ENCODE peak calls at places on chromosome X, in ten cellular contexts. One of them, this sample, is unnamed.

GRCh38 chrX:30224541-30224940 is 5.9 kb upstream of the MAGEB3 start:
- DNase-seq in cardiac muscle cell: peak; percentile 21
- DNase-seq in GM10248: no peak
- DNase-seq in adrenal gland: no peak
- DNase-seq in progenitor cell of endocrine pancreas: no peak
- DNase-seq in GM12891: no peak
- DNase-seq in amniotic epithelial cell: no peak
- DNase-seq in mammary epithelial cell: no peak
- DNase-seq in LoVo: no peak
- DNase-seq in ACHN: no peak
- DNase-seq in this sample: no peak

GRCh38 chrX:10636337-10636736 is 16.0 kb upstream of the MID1 start:
- DNase-seq in mammary epithelial cell: peak; percentile 46
- DNase-seq in ACHN: peak; percentile 66
- DNase-seq in amniotic epithelial cell: peak; percentile 63
- DNase-seq in progenitor cell of endocrine pancreas: no peak
- DNase-seq in adrenal gland: peak; percentile 68
- DNase-seq in LoVo: no peak
- DNase-seq in GM12891: no peak
- DNase-seq in GM10248: no peak
- DNase-seq in cardiac muscle cell: peak; percentile 63
- DNase-seq in this sample: no peak

GRCh38 chrX:103565197-103565596 is 20.1 kb upstream of the TCEAL4 start:
- DNase-seq in GM10248: no peak
- DNase-seq in mammary epithelial cell: no peak
- DNase-seq in amniotic epithelial cell: no peak
- DNase-seq in ACHN: no peak
- DNase-seq in adrenal gland: no peak
- DNase-seq in GM12891: no peak
- DNase-seq in cardiac muscle cell: no peak
- DNase-seq in LoVo: no peak
- DNase-seq in progenitor cell of endocrine pancreas: no peak
- DNase-seq in this sample: no peak

GRCh38 chrX:46444011-46444410 is 101.2 kb downstream of the ZNF674 start:
- DNase-seq in mammary epithelial cell: peak; percentile 85
- DNase-seq in ACHN: peak; percentile 77
- DNase-seq in adrenal gland: no peak
- DNase-seq in cardiac muscle cell: peak; percentile 5
- DNase-seq in progenitor cell of endocrine pancreas: no peak
- DNase-seq in amniotic epithelial cell: peak; percentile 91
- DNase-seq in GM10248: no peak
- DNase-seq in LoVo: peak; percentile 29
- DNase-seq in GM12891: no peak
- DNase-seq in this sample: no peak

GRCh38 chrX:25015486-25016360 is at the start of gene ARX:
- DNase-seq in GM10248: peak; percentile 75
- DNase-seq in ACHN: peak; percentile 72
- DNase-seq in GM12891: no peak
- DNase-seq in mammary epithelial cell: peak; percentile 68
- DNase-seq in LoVo: no peak
- DNase-seq in cardiac muscle cell: peak; percentile 96
- DNase-seq in adrenal gland: peak; percentile 54
- DNase-seq in progenitor cell of endocrine pancreas: no peak
- DNase-seq in amniotic epithelial cell: peak; percentile 50
- DNase-seq in this sample: peak; percentile 73

GRCh38 chrX:53288173-53288572 is 6.8 kb upstream of the IQSEC2 start:
- DNase-seq in LoVo: no peak
- DNase-seq in GM10248: no peak
- DNase-seq in adrenal gland: peak; percentile 87
- DNase-seq in progenitor cell of endocrine pancreas: no peak
- DNase-seq in ACHN: no peak
- DNase-seq in amniotic epithelial cell: no peak
- DNase-seq in GM12891: no peak
- DNase-seq in mammary epithelial cell: no peak
- DNase-seq in cardiac muscle cell: peak; percentile 43
- DNase-seq in this sample: no peak

GRCh38 chrX:39011454-39012204 is 210.4 kb downstream of the MID1IP1 start:
- DNase-seq in LoVo: peak; percentile 67
- DNase-seq in progenitor cell of endocrine pancreas: no peak
- DNase-seq in mammary epithelial cell: peak; percentile 16
- DNase-seq in GM12891: no peak
- DNase-seq in ACHN: no peak
- DNase-seq in cardiac muscle cell: no peak
- DNase-seq in GM10248: no peak
- DNase-seq in adrenal gland: no peak
- DNase-seq in amniotic epithelial cell: no peak
- DNase-seq in this sample: no peak

GRCh38 chrX:8274166-8274565 is 103.1 kb upstream of the VCX2 start:
- DNase-seq in GM10248: no peak
- DNase-seq in cardiac muscle cell: no peak
- DNase-seq in adrenal gland: no peak
- DNase-seq in ACHN: no peak
- DNase-seq in mammary epithelial cell: no peak
- DNase-seq in amniotic epithelial cell: peak; percentile 47
- DNase-seq in GM12891: no peak
- DNase-seq in progenitor cell of endocrine pancreas: no peak
- DNase-seq in LoVo: no peak
- DNase-seq in this sample: no peak

GRCh38 chrX:11543249-11543648 is 122.5 kb downstream of the ARHGAP6 start:
- DNase-seq in mammary epithelial cell: no peak
- DNase-seq in amniotic epithelial cell: no peak
- DNase-seq in cardiac muscle cell: no peak
- DNase-seq in progenitor cell of endocrine pancreas: no peak
- DNase-seq in LoVo: no peak
- DNase-seq in GM12891: no peak
- DNase-seq in ACHN: no peak
- DNase-seq in adrenal gland: no peak
- DNase-seq in GM10248: no peak
- DNase-seq in this sample: no peak

GRCh38 chrX:40539214-40540142 is 41.3 kb upstream of the ATP6AP2 start:
- DNase-seq in adrenal gland: peak; percentile 67
- DNase-seq in LoVo: no peak
- DNase-seq in progenitor cell of endocrine pancreas: no peak
- DNase-seq in GM12891: no peak
- DNase-seq in mammary epithelial cell: peak; percentile 32
- DNase-seq in ACHN: no peak
- DNase-seq in amniotic epithelial cell: peak; percentile 75
- DNase-seq in GM10248: peak; percentile 23
- DNase-seq in cardiac muscle cell: peak; percentile 42
- DNase-seq in this sample: no peak

GRCh38 chrX:119249836-119250340 is 13.8 kb downstream of the PGRMC1 start:
- DNase-seq in GM12891: no peak
- DNase-seq in cardiac muscle cell: no peak
- DNase-seq in amniotic epithelial cell: no peak
- DNase-seq in GM10248: no peak
- DNase-seq in LoVo: no peak
- DNase-seq in progenitor cell of endocrine pancreas: no peak
- DNase-seq in mammary epithelial cell: no peak
- DNase-seq in adrenal gland: no peak
- DNase-seq in ACHN: peak; percentile 3
- DNase-seq in this sample: no peak

GRCh38 chrX:23554304-23554703 is 113.0 kb upstream of the PRDX4 start:
- DNase-seq in cardiac muscle cell: peak; percentile 64
- DNase-seq in progenitor cell of endocrine pancreas: no peak
- DNase-seq in LoVo: peak; percentile 9
- DNase-seq in ACHN: peak; percentile 20
- DNase-seq in mammary epithelial cell: peak; percentile 20
- DNase-seq in adrenal gland: no peak
- DNase-seq in amniotic epithelial cell: peak; percentile 21
- DNase-seq in GM12891: no peak
- DNase-seq in GM10248: peak; percentile 10
- DNase-seq in this sample: no peak

GRCh38 chrX:50609796-50610195 is 139.2 kb upstream of the DGKK start:
- DNase-seq in mammary epithelial cell: peak; percentile 39
- DNase-seq in ACHN: no peak
- DNase-seq in amniotic epithelial cell: peak; percentile 17
- DNase-seq in cardiac muscle cell: no peak
- DNase-seq in adrenal gland: no peak
- DNase-seq in GM10248: no peak
- DNase-seq in LoVo: no peak
- DNase-seq in progenitor cell of endocrine pancreas: no peak
- DNase-seq in GM12891: no peak
- DNase-seq in this sample: no peak

GRCh38 chrX:48999030-48999429 is 3.0 kb downstream of the GRIPAP1 start:
- DNase-seq in GM12891: no peak
- DNase-seq in ACHN: no peak
- DNase-seq in mammary epithelial cell: no peak
- DNase-seq in cardiac muscle cell: no peak
- DNase-seq in LoVo: no peak
- DNase-seq in progenitor cell of endocrine pancreas: no peak
- DNase-seq in amniotic epithelial cell: no peak
- DNase-seq in GM10248: no peak
- DNase-seq in adrenal gland: no peak
- DNase-seq in this sample: no peak

GRCh38 chrX:7841084-7841805 is 1.7 kb upstream of the VCX start:
- DNase-seq in GM10248: no peak
- DNase-seq in GM12891: no peak
- DNase-seq in mammary epithelial cell: no peak
- DNase-seq in ACHN: no peak
- DNase-seq in amniotic epithelial cell: no peak
- DNase-seq in LoVo: no peak
- DNase-seq in progenitor cell of endocrine pancreas: no peak
- DNase-seq in cardiac muscle cell: no peak
- DNase-seq in adrenal gland: no peak
- DNase-seq in this sample: no peak

This sample was measured in HuH-7.5.